ENCODE peak calls at places on chromosomes 1 and 21, in ten cellular contexts. H is omental fat pad; S is left ventricle myocardium inferior; X is AG09319; B is mesothelial cell of epicardium; I is activated CD8-positive, alpha-beta T cell treated with anti-CD3 and anti-CD28 coated beads for 36 hours; T is HFFc6; M is pancreas; P is esophagus muscularis mucosa; Z is mucosa of descending colon. Y is an unnamed sample.

GRCh38 chr1:207463021-207463420 is 8.9 kb downstream of the CR2 start:
- DNase-seq in H (no peak), S (no peak), X (no peak), B (no peak), I (no peak), T (peak), M (no peak), P (no peak), Z (no peak), Y (no peak)

GRCh38 chr1:1359668-1360468 is 1.5 kb upstream of the MXRA8 start:
- DNase-seq in H (no peak), S (peak), X (peak), B (no peak), I (no peak), T (peak), M (peak), P (no peak), Z (no peak), Y (no peak)

GRCh38 chr21:42299324-42300044 is 15.7 kb downstream of the TFF3 start:
- DNase-seq in H (no peak), S (peak), X (no peak), B (no peak), I (peak), T (no peak), M (no peak), P (no peak), Z (no peak), Y (no peak)

GRCh38 chr1:201728731-201729130 is 100.2 kb upstream of the IPO9 start:
- DNase-seq in H (no peak), S (no peak), X (no peak), B (no peak), I (no peak), T (no peak), M (no peak), P (no peak), Z (no peak), Y (no peak)

GRCh38 chr1:89088597-89088996 is 23.6 kb upstream of the GBP1 start:
- DNase-seq in H (no peak), S (no peak), X (no peak), B (no peak), I (no peak), T (no peak), M (no peak), P (no peak), Z (no peak), Y (no peak)

GRCh38 chr21:45362748-45363145 is 42.2 kb upstream of the COL18A1 start:
- DNase-seq in H (no peak), S (no peak), X (no peak), B (no peak), I (no peak), T (no peak), M (peak), P (no peak), Z (no peak), Y (no peak)

GRCh38 chr21:43286196-43286595 is 117.4 kb downstream of the CRYAA start:
- DNase-seq in H (no peak), S (no peak), X (no peak), B (no peak), I (no peak), T (no peak), M (peak), P (no peak), Z (no peak), Y (no peak)

GRCh38 chr1:206739411-206740076 is 31.0 kb upstream of the IL19 start:
- DNase-seq in H (no peak), S (no peak), X (no peak), B (no peak), I (peak), T (no peak), M (no peak), P (no peak), Z (no peak), Y (no peak)

GRCh38 chr1:185541861-185542260 is 192.3 kb upstream of the HMCN1 start:
- DNase-seq in H (no peak), S (no peak), X (peak), B (no peak), I (no peak), T (peak), M (no peak), P (no peak), Z (no peak), Y (no peak)

GRCh38 chr1:88774151-88774556 is 90.1 kb downstream of the PKN2 start:
- DNase-seq in H (no peak), S (no peak), X (no peak), B (no peak), I (peak), T (no peak), M (no peak), P (no peak), Z (peak), Y (no peak)

GRCh38 chr1:18962121-18962721 is 5.7 kb upstream of the IFFO2 start:
- DNase-seq in H (no peak), S (no peak), X (no peak), B (no peak), I (no peak), T (peak), M (no peak), P (no peak), Z (no peak), Y (no peak)
- TF ChIP-seq CTCF in H (no peak), S (no peak), X (no peak), B (no peak), I (no peak), T (no peak), M (no peak), P (no peak), Z (no peak), Y (no peak)

DNA sequence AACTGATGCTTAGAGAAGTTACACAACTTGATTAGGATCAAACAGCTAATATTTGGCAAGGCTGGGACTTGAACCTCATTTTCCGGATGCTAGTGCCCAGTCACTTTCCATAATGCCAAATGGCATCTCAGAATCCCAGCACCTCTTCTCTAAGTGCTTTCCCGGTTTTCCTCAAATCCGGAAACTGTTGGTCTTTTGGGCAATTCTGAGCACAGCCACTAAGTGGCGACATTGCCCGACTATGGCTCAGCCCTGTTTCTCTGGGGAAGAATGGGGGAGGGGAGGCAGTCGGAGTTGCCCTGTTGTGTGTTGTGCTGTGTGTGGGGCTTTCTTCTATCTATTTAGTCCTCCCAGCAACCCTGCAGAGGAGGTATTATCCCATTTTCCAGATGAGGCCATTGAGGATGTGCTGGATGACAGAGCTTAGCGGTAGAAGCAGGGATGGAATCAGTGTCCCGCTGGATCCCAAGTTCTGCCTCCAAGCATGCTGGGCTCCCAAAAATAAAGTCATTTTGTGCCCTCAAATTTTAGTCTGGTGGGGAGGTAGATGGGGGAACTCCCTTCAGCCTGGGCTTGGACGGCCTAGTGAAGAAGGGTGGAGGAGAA is 175.0 kb downstream of the FCRL5 start:
- DNase-seq in H (no peak), S (no peak), X (peak), B (peak), I (peak), T (peak), M (no peak), P (no peak), Z (peak), Y (peak)
- TF ChIP-seq CTCF in H (no peak), S (peak), X (peak), B (peak), I (peak), T (peak), M (peak), P (no peak), Z (peak), Y (peak)

DNA sequence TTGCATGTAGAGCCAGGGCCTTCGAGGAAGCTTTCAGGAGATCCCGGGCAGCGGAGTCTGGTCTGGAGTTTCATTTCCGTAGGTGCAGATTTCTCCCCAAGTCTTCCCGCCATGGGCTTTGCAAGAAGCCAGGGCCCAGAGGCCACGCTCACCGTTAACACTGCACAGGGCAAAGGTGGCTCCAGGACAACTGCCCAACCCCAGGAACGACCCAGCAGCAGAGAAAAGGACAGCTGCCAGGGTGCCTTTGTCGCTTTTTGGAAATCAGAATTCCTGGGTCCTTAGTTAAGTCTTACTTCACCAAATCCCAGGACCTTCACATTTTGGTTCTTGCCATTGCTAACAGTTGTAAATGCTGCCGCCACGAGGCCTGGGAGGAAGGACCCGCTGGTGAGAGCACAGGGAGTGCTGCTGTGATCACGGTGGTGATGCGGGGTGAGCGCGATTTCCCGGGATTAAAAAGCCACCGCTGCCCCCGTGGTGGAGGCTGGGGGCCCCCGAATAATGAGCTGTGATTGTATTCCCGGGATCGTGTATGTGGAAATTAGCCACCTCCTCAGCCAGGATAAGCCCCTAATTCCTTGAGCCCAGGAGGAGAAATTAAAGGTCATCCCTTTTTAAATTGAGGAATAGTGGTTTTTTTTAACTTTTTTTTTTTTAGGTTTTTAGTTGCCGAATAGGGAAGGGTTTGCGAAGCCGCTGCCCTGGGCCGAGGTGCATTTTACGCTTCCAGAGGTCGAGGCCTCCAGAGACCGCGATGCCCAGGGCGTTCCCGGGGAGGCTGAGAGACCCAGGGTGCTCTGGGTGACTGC is 8.2 kb downstream of the SIM2 start:
- DNase-seq in H (no peak), S (no peak), X (no peak), B (peak), I (no peak), T (peak), M (no peak), P (no peak), Z (no peak), Y (no peak)
- TF ChIP-seq CTCF in H (no peak), S (no peak), X (no peak), B (no peak), I (no peak), T (no peak), M (no peak), P (no peak), Z (no peak), Y (no peak)

DNA sequence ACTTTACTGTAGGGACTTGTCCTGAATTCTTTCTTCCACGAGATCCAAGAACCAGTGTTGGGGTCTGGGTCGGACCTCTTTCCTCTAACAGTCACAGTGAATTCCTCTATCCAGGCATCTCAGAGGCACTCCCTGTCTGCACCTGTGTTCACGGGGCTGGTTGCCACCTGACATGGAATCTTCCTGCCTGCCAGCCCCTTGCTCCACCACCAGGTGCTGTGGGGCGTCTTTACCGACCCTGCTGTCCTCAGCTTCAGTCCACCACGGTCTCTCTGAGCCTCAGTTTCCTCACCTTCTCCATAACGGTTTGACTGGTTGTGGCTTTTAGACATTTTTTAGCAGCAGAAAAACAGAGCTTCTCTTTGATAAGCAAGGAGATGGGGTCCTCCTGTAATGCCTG is 62.7 kb downstream of the SDC3 start:
- DNase-seq in H (no peak), S (no peak), X (no peak), B (no peak), I (no peak), T (no peak), M (no peak), P (no peak), Z (no peak), Y (no peak)
- TF ChIP-seq CTCF in H (no peak), S (no peak), X (no peak), B (no peak), I (no peak), T (peak), M (no peak), P (no peak), Z (no peak), Y (peak)

DNA sequence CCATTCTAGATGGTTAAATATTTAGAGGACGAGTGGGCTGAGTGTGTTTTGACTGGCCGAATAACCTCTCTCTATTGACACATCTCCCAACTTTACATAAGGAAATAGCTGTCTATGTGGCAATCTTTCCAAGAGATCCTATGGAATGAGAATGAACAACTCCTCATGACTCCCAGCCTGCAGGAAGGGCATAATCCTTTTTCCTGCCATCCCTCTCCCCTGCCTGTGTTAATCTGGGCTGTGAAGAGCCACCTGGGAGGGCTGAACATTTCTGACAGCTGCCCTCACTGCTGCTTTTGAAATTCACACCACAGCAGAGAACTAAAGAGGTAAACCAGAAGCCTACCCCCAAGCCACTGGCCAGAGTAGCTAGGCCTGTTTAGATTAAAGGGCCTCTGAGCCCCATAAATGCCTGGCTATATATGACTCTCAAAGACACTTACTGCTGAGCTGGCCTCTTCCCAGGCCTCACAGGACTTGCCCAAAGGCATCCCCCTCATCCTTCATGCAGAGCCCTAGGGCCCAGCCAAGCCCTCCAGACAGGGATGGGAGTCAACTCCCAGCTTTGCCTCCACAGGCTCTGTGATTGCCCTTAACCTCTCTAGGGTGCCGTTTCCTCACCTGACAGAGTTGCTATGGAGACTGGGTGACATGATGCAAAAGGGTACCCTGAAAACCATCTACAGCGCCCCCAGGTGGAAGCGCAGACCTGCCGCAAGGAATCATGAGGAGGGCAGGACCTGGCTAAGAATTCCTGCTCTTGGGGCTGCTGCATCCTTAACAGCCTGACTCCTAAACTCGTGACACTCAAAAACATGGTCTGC is 42.0 kb upstream of the LDLRAP1 start:
- DNase-seq in H (no peak), S (no peak), X (no peak), B (no peak), I (peak), T (peak), M (no peak), P (no peak), Z (peak), Y (no peak)
- TF ChIP-seq CTCF in H (no peak), S (peak), X (no peak), B (peak), I (peak), T (peak), M (no peak), P (no peak), Z (no peak), Y (peak)

DNA sequence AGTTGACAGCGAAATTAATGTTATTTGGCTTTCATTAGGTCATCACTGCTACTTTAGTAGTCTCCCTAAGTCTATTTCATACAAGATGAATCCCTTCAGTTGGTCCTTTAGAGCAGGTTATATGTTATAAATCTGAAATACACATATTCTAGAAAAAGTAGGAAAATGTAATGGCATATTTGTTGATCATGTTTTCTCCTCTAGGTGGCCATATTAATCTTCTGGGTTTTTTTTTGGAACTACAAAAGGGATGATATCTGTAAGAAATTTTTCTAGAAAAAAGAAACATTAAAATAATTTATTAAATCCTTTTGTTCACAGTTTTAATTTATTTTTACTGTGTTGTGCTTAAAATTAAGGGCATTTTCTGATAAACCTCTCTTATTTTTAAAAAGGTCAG is 87.9 kb downstream of the SYT14 start:
- DNase-seq in H (no peak), S (no peak), X (no peak), B (no peak), I (no peak), T (no peak), M (no peak), P (no peak), Z (no peak), Y (no peak)
- TF ChIP-seq CTCF in H (no peak), S (no peak), X (peak), B (peak), I (no peak), T (peak), M (no peak), P (no peak), Z (no peak), Y (peak)

DNA sequence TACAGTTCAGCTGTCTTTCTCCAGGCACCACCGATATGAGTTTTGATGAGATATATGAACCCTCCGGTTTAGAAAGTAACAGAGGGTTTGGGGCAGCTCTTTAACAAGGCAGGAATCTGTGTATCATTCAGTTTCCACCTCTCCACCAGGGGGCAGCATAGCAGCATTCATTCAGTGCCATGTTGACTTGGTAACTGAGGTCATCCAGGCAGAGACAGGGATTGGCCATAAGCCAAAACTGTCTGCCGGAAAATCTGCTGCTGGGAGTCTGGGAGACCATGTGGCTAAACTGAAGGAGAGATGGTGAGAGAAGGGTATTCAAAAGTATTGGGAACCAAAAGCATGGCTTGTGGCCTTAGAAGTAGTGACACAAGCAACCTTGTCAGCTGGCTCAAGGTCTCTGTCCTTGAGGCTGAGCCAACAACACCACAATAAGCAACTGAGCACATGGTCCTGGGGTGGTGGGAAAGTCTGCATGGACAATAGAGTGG is 98.5 kb downstream of the LMX1A start:
- DNase-seq in H (peak), S (peak), X (peak), B (peak), I (peak), T (peak), M (peak), P (no peak), Z (peak), Y (peak)
- TF ChIP-seq CTCF in H (no peak), S (peak), X (peak), B (peak), I (peak), T (peak), M (peak), P (peak), Z (peak), Y (peak)

Y was measured in neural crest cell.